ENCODE peak calls at places on chromosomes 5 and 9, in six cellular contexts. O is NCI-H2107; Y is naive thymus-derived CD4-positive, alpha-beta T cell; V is HT-29; C is stimulated activated naive B cell treated with anti-CD40 and anti-IgM and Interleukin-4, amounts not matched to agents 10 μg/mL and 1 μg/mL and 100 μg/mL, for 72 hours; N is AML-193. K is an unnamed sample.
A peak's percentile ranks its signal among the peaks of the same experiment; 100 is the strongest.

GRCh38 chr5:179803651-179804598 is 2.7 kb downstream of the MGAT4B start:
- DNase-seq in O (no peak), Y (peak; percentile 71), V (no peak), C (peak; percentile 63), N (peak; percentile 79), K (peak; percentile 59)

GRCh38 chr9:131018621-131019020 is 9.6 kb downstream of the LAMC3 start:
- DNase-seq in O (no peak), Y (no peak), V (peak; percentile 38), C (no peak), N (peak; percentile 63), K (no peak)

GRCh38 chr9:89993678-89994630 is 389.1 kb downstream of the GADD45G start:
- DNase-seq in O (no peak), Y (no peak), V (no peak), C (no peak), N (peak; percentile 93), K (no peak)

GRCh38 chr5:180136661-180137381 is 65.3 kb upstream of the RNF130 start:
- DNase-seq in O (no peak), Y (peak; percentile 20), V (no peak), C (no peak), N (no peak), K (no peak)

GRCh38 chr5:178213748-178214151 is 9.4 kb downstream of the HNRNPAB start:
- DNase-seq in O (no peak), Y (no peak), V (peak; percentile 35), C (no peak), N (no peak), K (no peak)

GRCh38 chr9:89992326-89993208 is 387.8 kb downstream of the GADD45G start:
- DNase-seq in O (no peak), Y (no peak), V (no peak), C (no peak), N (no peak), K (no peak)

GRCh38 chr5:2087980-2088379 is 205.3 kb upstream of the IRX4 start:
- DNase-seq in O (no peak), Y (no peak), V (no peak), C (no peak), N (no peak), K (no peak)

GRCh38 chr5:172583931-172584511 is 57.0 kb upstream of the NEURL1B start:
- DNase-seq in O (no peak), Y (no peak), V (no peak), C (no peak), N (no peak), K (no peak)

GRCh38 chr5:148384389-148384756 is 615 bp downstream of the FBXO38 start:
- DNase-seq in O (no peak), Y (peak; percentile 34), V (no peak), C (no peak), N (no peak), K (no peak)

GRCh38 chr9:76891874-76892273 is 14.0 kb downstream of the PRUNE2 start:
- DNase-seq in O (no peak), Y (no peak), V (no peak), C (no peak), N (no peak), K (no peak)

GRCh38 chr5:4987431-4987830 is 152.7 kb upstream of the ADAMTS16 start:
- DNase-seq in O (no peak), Y (no peak), V (no peak), C (no peak), N (no peak), K (no peak)

GRCh38 chr9:12723409-12724028 is 30.3 kb downstream of the TYRP1 start:
- DNase-seq in O (peak; percentile 4), Y (no peak), V (peak; percentile 45), C (no peak), N (peak; percentile 35), K (no peak)

GRCh38 chr5:10762178-10762775 is 1.2 kb upstream of the DAP start:
- DNase-seq in O (no peak), Y (no peak), V (peak; percentile 35), C (no peak), N (peak; percentile 78), K (no peak)

GRCh38 chr5:142131394-142131793 is 22.8 kb downstream of the NDFIP1 start:
- DNase-seq in O (no peak), Y (no peak), V (no peak), C (no peak), N (no peak), K (no peak)

GRCh38 chr9:104895572-104895971 is 32.4 kb downstream of the ABCA1 start:
- DNase-seq in O (no peak), Y (no peak), V (no peak), C (no peak), N (no peak), K (no peak)

GRCh38 chr9:79984429-79985067 is 412.8 kb downstream of the TLE4 start:
- DNase-seq in O (no peak), Y (no peak), V (no peak), C (no peak), N (no peak), K (no peak)

GRCh38 chr5:161934486-161934885 is 86.6 kb downstream of the GABRA1 start:
- DNase-seq in O (no peak), Y (no peak), V (no peak), C (no peak), N (no peak), K (no peak)

GRCh38 chr5:157356576-157356975 is 90.7 kb downstream of the CYFIP2 start:
- DNase-seq in O (no peak), Y (no peak), V (no peak), C (no peak), N (no peak), K (no peak)

GRCh38 chr9:90807006-90807405 is 5.4 kb downstream of the SYK start:
- DNase-seq in O (no peak), Y (no peak), V (no peak), C (no peak), N (no peak), K (no peak)

GRCh38 chr5:39414429-39414828 is 10.4 kb downstream of the DAB2 start:
- DNase-seq in O (no peak), Y (no peak), V (no peak), C (no peak), N (no peak), K (no peak)

GRCh38 chr5:157252741-157253465 is 13.0 kb upstream of the CYFIP2 start:
- DNase-seq in O (no peak), Y (peak; percentile 60), V (no peak), C (no peak), N (no peak), K (peak; percentile 78)

GRCh38 chr5:61277190-61277589 is 54.9 kb upstream of the ZSWIM6 start:
- DNase-seq in O (no peak), Y (no peak), V (no peak), C (no peak), N (no peak), K (no peak)

GRCh38 chr9:126733005-126733404 is 71.8 kb upstream of the ZBTB43 start:
- DNase-seq in O (no peak), Y (no peak), V (no peak), C (no peak), N (no peak), K (no peak)